ENCODE peak calls at places on chromosomes 1 and 21, in five cellular contexts. Z is D341Med, Y is erythroblast, I is iPS DF 6.9, Q is fibroblast of lung. M is an unnamed sample.

GRCh38 chr1:39283858-39284257 is 79.4 kb downstream of the MACF1 start:
- DNase-seq in Y (no peak), Z (no peak), Q (no peak), I (no peak), M (no peak)

GRCh38 chr1:70818391-70818790 is 229.2 kb downstream of the PTGER3 start:
- DNase-seq in Y (no peak), Q (peak), I (no peak), Z (no peak), M (no peak)

GRCh38 chr1:214550339-214551051 is 907 bp downstream of the PTPN14 start:
- DNase-seq in Y (no peak), I (no peak), Z (no peak), Q (no peak), M (no peak)

GRCh38 chr1:201640624-201641023 is 101.7 kb downstream of the NAV1 start:
- DNase-seq in Y (no peak), I (no peak), Q (peak), Z (no peak), M (no peak)

GRCh38 chr1:77664923-77665516 is 17.4 kb downstream of the ZZZ3 start:
- DNase-seq in Y (no peak), Q (peak), Z (no peak), I (no peak), M (no peak)

GRCh38 chr1:67371681-67372080 is 58.5 kb downstream of the SERBP1 start:
- DNase-seq in Z (no peak), I (no peak), Q (peak), Y (no peak), M (no peak)

GRCh38 chr1:22821027-22821426 is 110.4 kb downstream of the EPHB2 start:
- DNase-seq in Q (no peak), Z (no peak), I (no peak), Y (no peak), M (no peak)

GRCh38 chr21:46127239-46128105 is 27.9 kb downstream of the FTCD start:
- DNase-seq in Y (no peak), I (no peak), Q (no peak), Z (no peak), M (no peak)

GRCh38 chr1:62082456-62083363 is 111.9 kb upstream of the L1TD1 start:
- DNase-seq in I (peak), Q (peak), Z (peak), Y (peak), M (peak)

GRCh38 chr1:214966366-214966765 is 116.2 kb upstream of the KCNK2 start:
- DNase-seq in Z (no peak), I (no peak), Y (no peak), Q (peak), M (no peak)

GRCh38 chr1:202516434-202516877 is 168.0 kb downstream of the PPP1R12B start:
- DNase-seq in Z (no peak), Q (peak), Y (no peak), I (no peak), M (no peak)

GRCh38 chr21:24275613-24276012 is 1331.7 kb downstream of the MRPL39 start:
- DNase-seq in Y (no peak), Q (no peak), Z (no peak), I (no peak), M (no peak)

GRCh38 chr1:170067253-170067819 is 7.2 kb downstream of the KIFAP3 start:
- DNase-seq in Z (no peak), Q (peak), Y (peak), I (no peak), M (no peak)

M was measured in T47D.